ENCODE peak calls at places on chromosomes 16 and 17, in four cellular contexts. One of them, this sample, is unnamed.
A peak's percentile ranks its signal among the peaks of the same experiment; 100 is the strongest.

GRCh38 chr16:87601322-87602004 is 845 bp upstream of the JPH3 start:
- DNase-seq in psoas muscle: no peak
- DNase-seq in GM23338: peak; percentile 45
- DNase-seq in mammary epithelial cell: no peak
- DNase-seq in this sample: no peak

GRCh38 chr16:714079-714478 is 839 bp upstream of the METRN start:
- DNase-seq in psoas muscle: no peak
- DNase-seq in GM23338: no peak
- DNase-seq in mammary epithelial cell: no peak
- DNase-seq in this sample: no peak

GRCh38 chr17:65684631-65685030 is 123.2 kb upstream of the AXIN2 start:
- DNase-seq in psoas muscle: no peak
- DNase-seq in GM23338: no peak
- DNase-seq in mammary epithelial cell: peak; percentile 12
- DNase-seq in this sample: no peak

GRCh38 chr17:56319531-56319930 is 166.3 kb downstream of the ANKFN1 start:
- DNase-seq in psoas muscle: no peak
- DNase-seq in GM23338: peak; percentile 79
- DNase-seq in mammary epithelial cell: peak; percentile 58
- DNase-seq in this sample: no peak

GRCh38 chr16:73032548-73033270 is 15.2 kb downstream of the ZFHX3 start:
- DNase-seq in psoas muscle: no peak
- DNase-seq in GM23338: peak; percentile 92
- DNase-seq in mammary epithelial cell: no peak
- DNase-seq in this sample: no peak

GRCh38 chr17:67027031-67027628 is 17.2 kb upstream of the CACNG1 start:
- DNase-seq in psoas muscle: peak; percentile 68
- DNase-seq in GM23338: no peak
- DNase-seq in mammary epithelial cell: no peak
- DNase-seq in this sample: no peak

GRCh38 chr16:23847938-23848337 is 12.2 kb downstream of the PRKCB start:
- DNase-seq in psoas muscle: no peak
- DNase-seq in GM23338: no peak
- DNase-seq in mammary epithelial cell: no peak
- DNase-seq in this sample: no peak

GRCh38 chr16:12081048-12081404 is 104.5 kb downstream of the SNX29 start:
- DNase-seq in psoas muscle: no peak
- DNase-seq in GM23338: no peak
- DNase-seq in mammary epithelial cell: no peak
- DNase-seq in this sample: no peak

GRCh38 chr17:78342438-78343098 is 17.3 kb downstream of the SOCS3 start:
- DNase-seq in psoas muscle: peak; percentile 85
- DNase-seq in GM23338: peak; percentile 53
- DNase-seq in mammary epithelial cell: peak; percentile 88
- DNase-seq in this sample: no peak

GRCh38 chr17:76560877-76561221 is 21.0 kb downstream of the PRCD start:
- DNase-seq in psoas muscle: no peak
- DNase-seq in GM23338: no peak
- DNase-seq in mammary epithelial cell: no peak
- DNase-seq in this sample: no peak

GRCh38 chr16:65071371-65072311 is 50.2 kb downstream of the CDH11 start:
- DNase-seq in psoas muscle: peak; percentile 83
- DNase-seq in GM23338: no peak
- DNase-seq in mammary epithelial cell: no peak
- DNase-seq in this sample: peak; percentile 68

GRCh38 chr17:80887639-80888175 is 103.9 kb upstream of the CHMP6 start:
- DNase-seq in psoas muscle: peak; percentile 7
- DNase-seq in GM23338: no peak
- DNase-seq in mammary epithelial cell: no peak
- DNase-seq in this sample: no peak

GRCh38 chr17:72587156-72587555 is 466.3 kb downstream of the SOX9 start:
- DNase-seq in psoas muscle: no peak
- DNase-seq in GM23338: no peak
- DNase-seq in mammary epithelial cell: peak; percentile 87
- DNase-seq in this sample: no peak

GRCh38 chr17:76237859-76238313 is 2.4 kb downstream of the RNF157 start:
- DNase-seq in psoas muscle: no peak
- DNase-seq in GM23338: no peak
- DNase-seq in mammary epithelial cell: no peak
- DNase-seq in this sample: no peak

GRCh38 chr17:335691-336090 is 16.9 kb downstream of the RPH3AL start:
- DNase-seq in psoas muscle: peak; percentile 39
- DNase-seq in GM23338: peak; percentile 74
- DNase-seq in mammary epithelial cell: no peak
- DNase-seq in this sample: no peak

GRCh38 chr16:54285414-54286066 is 1.0 kb downstream of the IRX3 start:
- DNase-seq in psoas muscle: peak; percentile 69
- DNase-seq in GM23338: peak; percentile 59
- DNase-seq in mammary epithelial cell: peak; percentile 71
- DNase-seq in this sample: no peak

GRCh38 chr17:49260922-49261291 is 30.3 kb upstream of the PHOSPHO1 start:
- DNase-seq in psoas muscle: no peak
- DNase-seq in GM23338: no peak
- DNase-seq in mammary epithelial cell: no peak
- DNase-seq in this sample: no peak

GRCh38 chr16:89122322-89122831 is 28.7 kb downstream of the ACSF3 start:
- DNase-seq in psoas muscle: peak; percentile 20
- DNase-seq in GM23338: peak; percentile 22
- DNase-seq in mammary epithelial cell: no peak
- DNase-seq in this sample: peak; percentile 30

GRCh38 chr17:1493291-1493980 is 950 bp upstream of the MYO1C start:
- DNase-seq in psoas muscle: peak; percentile 67
- DNase-seq in GM23338: no peak
- DNase-seq in mammary epithelial cell: no peak
- DNase-seq in this sample: no peak
- H3K4me3 ChIP-seq in psoas muscle: no peak overlapping the region
- H3K4me3 ChIP-seq in GM23338: no peak overlapping the region
- H3K4me3 ChIP-seq in mammary epithelial cell: no peak overlapping the region
- H3K4me3 ChIP-seq in this sample: no peak overlapping the region

GRCh38 chr17:61130320-61130719 is 269.3 kb upstream of the TBX2 start:
- DNase-seq in psoas muscle: no peak
- DNase-seq in GM23338: no peak
- DNase-seq in mammary epithelial cell: no peak
- DNase-seq in this sample: no peak
- H3K27ac ChIP-seq in psoas muscle: no peak overlapping the region
- H3K27ac ChIP-seq in GM23338: no peak overlapping the region
- H3K27ac ChIP-seq in mammary epithelial cell: no peak overlapping the region
- H3K27ac ChIP-seq in this sample: no peak overlapping the region

DNA sequence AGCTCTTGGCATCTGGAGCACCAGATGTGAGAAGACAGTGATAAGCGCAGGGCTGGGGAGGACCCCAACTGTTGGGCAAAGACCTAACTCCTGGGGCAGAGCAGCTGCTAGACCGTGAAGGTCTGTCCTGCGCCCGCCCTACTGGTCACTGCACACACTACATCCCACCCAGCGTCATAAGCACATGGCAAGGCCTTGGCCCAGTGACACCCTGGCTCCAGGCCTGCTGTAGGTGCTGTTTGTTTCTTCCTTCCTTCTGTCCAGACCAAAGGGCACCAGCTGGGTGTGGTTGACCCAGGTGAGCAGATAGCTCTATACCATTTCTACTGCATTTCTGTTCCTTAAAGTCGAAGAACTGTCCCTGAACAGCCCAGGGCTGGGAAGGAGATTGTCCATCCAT is 6.4 kb downstream of the TRPV3 start:
- DNase-seq in psoas muscle: no peak
- DNase-seq in GM23338: peak; percentile 30
- DNase-seq in mammary epithelial cell: no peak
- DNase-seq in this sample: no peak
- TF ChIP-seq CTCF in psoas muscle: no peak
- TF ChIP-seq CTCF in GM23338: peak; percentile 21
- TF ChIP-seq CTCF in mammary epithelial cell: no peak
- TF ChIP-seq CTCF in this sample: no peak

GRCh38 chr17:47063475-47063874 is 84.4 kb upstream of the RPRML start:
- DNase-seq in psoas muscle: no peak
- DNase-seq in GM23338: no peak
- DNase-seq in mammary epithelial cell: no peak
- DNase-seq in this sample: no peak

GRCh38 chr17:47072881-47073280 is 93.8 kb upstream of the RPRML start:
- DNase-seq in psoas muscle: no peak
- DNase-seq in GM23338: no peak
- DNase-seq in mammary epithelial cell: no peak
- DNase-seq in this sample: no peak

GRCh38 chr17:47064684-47065083 is 85.6 kb upstream of the RPRML start:
- DNase-seq in psoas muscle: no peak
- DNase-seq in GM23338: no peak
- DNase-seq in mammary epithelial cell: no peak
- DNase-seq in this sample: no peak

GRCh38 chr17:47066095-47066494 is 87.0 kb upstream of the RPRML start:
- DNase-seq in psoas muscle: no peak
- DNase-seq in GM23338: peak; percentile 67
- DNase-seq in mammary epithelial cell: no peak
- DNase-seq in this sample: no peak

GRCh38 chr17:47066841-47067682 is 88.0 kb upstream of the RPRML start:
- DNase-seq in psoas muscle: peak; percentile 90
- DNase-seq in GM23338: peak; percentile 94
- DNase-seq in mammary epithelial cell: peak; percentile 82
- DNase-seq in this sample: peak; percentile 65
- H3K4me3 ChIP-seq in psoas muscle: peak overlapping the region; percentile 92
- H3K4me3 ChIP-seq in GM23338: peak overlapping the region; percentile 78
- H3K4me3 ChIP-seq in mammary epithelial cell: peak overlapping the region; percentile 100
- H3K4me3 ChIP-seq in this sample: peak overlapping the region; percentile 73

DNA sequence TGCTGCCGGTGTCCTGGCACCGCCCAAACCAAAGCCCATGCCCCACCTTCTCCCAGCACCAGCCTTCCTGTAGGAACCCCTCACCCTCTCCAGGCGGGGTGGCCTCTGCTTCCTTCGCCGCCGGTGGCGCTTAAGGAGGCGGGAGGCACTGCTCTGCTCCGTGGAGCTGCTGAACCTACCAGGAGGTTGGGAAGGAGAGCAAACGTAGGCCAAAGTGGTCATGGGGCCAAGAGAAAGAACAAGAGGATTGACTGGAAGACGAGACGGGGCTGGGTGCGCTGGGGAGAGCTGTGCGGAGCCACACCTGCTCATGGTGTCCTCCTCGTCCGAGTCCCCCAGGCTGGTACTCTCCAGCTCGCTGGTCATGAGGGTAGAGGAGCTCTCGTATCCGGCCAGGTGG is 4.8 kb downstream of the DVL2 start:
- DNase-seq in psoas muscle: no peak
- DNase-seq in GM23338: no peak
- DNase-seq in mammary epithelial cell: no peak
- DNase-seq in this sample: no peak
- H3K27ac ChIP-seq in psoas muscle: no peak overlapping the region
- H3K27ac ChIP-seq in GM23338: no peak overlapping the region
- H3K27ac ChIP-seq in mammary epithelial cell: no peak overlapping the region
- H3K27ac ChIP-seq in this sample: no peak overlapping the region

GRCh38 chr16:56670640-56670934 is 973 bp downstream of the MT1H start:
- DNase-seq in psoas muscle: no peak
- DNase-seq in GM23338: peak; percentile 20
- DNase-seq in mammary epithelial cell: no peak
- DNase-seq in this sample: no peak

GRCh38 chr16:56675685-56676210 is 6.1 kb downstream of the MT1H start:
- DNase-seq in psoas muscle: no peak
- DNase-seq in GM23338: peak; percentile 78
- DNase-seq in mammary epithelial cell: no peak
- DNase-seq in this sample: no peak

GRCh38 chr16:56672761-56673536 is 3.3 kb downstream of the MT1H start:
- DNase-seq in psoas muscle: no peak
- DNase-seq in GM23338: peak; percentile 16
- DNase-seq in mammary epithelial cell: no peak
- DNase-seq in this sample: no peak

GRCh38 chr16:56671706-56672105 is 2.1 kb downstream of the MT1H start:
- DNase-seq in psoas muscle: no peak
- DNase-seq in GM23338: no peak
- DNase-seq in mammary epithelial cell: no peak
- DNase-seq in this sample: no peak

GRCh38 chr16:56673916-56674315 is 4.3 kb downstream of the MT1H start:
- DNase-seq in psoas muscle: peak; percentile 72
- DNase-seq in GM23338: peak; percentile 66
- DNase-seq in mammary epithelial cell: peak; percentile 37
- DNase-seq in this sample: no peak
- TF ChIP-seq CTCF in psoas muscle: peak; percentile 71
- TF ChIP-seq CTCF in GM23338: peak; percentile 75
- TF ChIP-seq CTCF in mammary epithelial cell: peak; percentile 80
- TF ChIP-seq CTCF in this sample: peak; percentile 39

DNA sequence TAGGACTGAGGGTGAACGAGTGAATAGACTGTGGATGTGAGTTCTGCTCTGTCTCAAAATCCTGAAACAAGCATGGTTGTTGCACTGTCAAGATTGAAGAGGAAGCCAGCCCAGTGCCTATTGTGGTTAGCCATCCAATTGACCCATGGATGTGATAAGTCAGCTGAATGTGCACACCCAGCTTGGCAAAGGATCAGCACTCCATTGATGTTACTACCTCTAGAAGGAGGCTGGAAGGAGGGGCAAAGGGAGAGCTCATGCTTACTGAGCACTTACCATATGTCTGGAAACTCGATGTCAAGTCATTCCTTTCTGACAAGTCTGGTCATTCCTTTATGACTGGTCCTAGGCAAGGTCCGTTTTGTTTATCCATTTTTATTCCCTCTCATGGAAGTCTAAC is 4.4 kb downstream of the TMEM114 start:
- DNase-seq in psoas muscle: no peak
- DNase-seq in GM23338: no peak
- DNase-seq in mammary epithelial cell: no peak
- DNase-seq in this sample: no peak
- H3K4me3 ChIP-seq in psoas muscle: no peak overlapping the region
- H3K4me3 ChIP-seq in GM23338: no peak overlapping the region
- H3K4me3 ChIP-seq in mammary epithelial cell: no peak overlapping the region
- H3K4me3 ChIP-seq in this sample: no peak overlapping the region

GRCh38 chr16:84746875-84747274 is 47.1 kb downstream of the USP10 start:
- DNase-seq in psoas muscle: peak; percentile 51
- DNase-seq in GM23338: peak; percentile 68
- DNase-seq in mammary epithelial cell: no peak
- DNase-seq in this sample: no peak
- H3K27ac ChIP-seq in psoas muscle: no peak overlapping the region
- H3K27ac ChIP-seq in GM23338: no peak overlapping the region
- H3K27ac ChIP-seq in mammary epithelial cell: no peak overlapping the region
- H3K27ac ChIP-seq in this sample: no peak overlapping the region